ENCODE peak calls at places on chromosomes 7 and 10, in four cellular contexts. R is EH, O is brain microvascular endothelial cell, Q is caudate nucleus. N is an unnamed sample.

GRCh38 chr10:46236941-46237681 is 49.7 kb upstream of the ANTXRL start:
- DNase-seq in Q (no peak), O (no peak), R (no peak), N (no peak)

GRCh38 chr10:62577666-62578291 is 203.6 kb downstream of the ZNF365 start:
- DNase-seq in Q (no peak), R (peak), O (peak), N (no peak)

GRCh38 chr10:114309111-114309651 is 70.1 kb downstream of the VWA2 start:
- DNase-seq in Q (no peak), R (peak), O (peak), N (no peak)

GRCh38 chr7:79284226-79284625 is 169.2 kb downstream of the MAGI2 start:
- DNase-seq in R (peak), Q (no peak), O (no peak), N (no peak)

GRCh38 chr10:11150255-11150731 is 132.6 kb downstream of the CELF2 start:
- DNase-seq in O (no peak), R (no peak), Q (no peak), N (no peak)

GRCh38 chr10:114412907-114413386 is 8.6 kb upstream of the AFAP1L2 start:
- DNase-seq in R (peak), O (peak), Q (no peak), N (no peak)

GRCh38 chr10:70693619-70694286 is 21.4 kb downstream of the ADAMTS14 start:
- DNase-seq in Q (no peak), O (no peak), R (peak), N (no peak)

GRCh38 chr7:94050046-94050445 is 45.9 kb upstream of the BET1 start:
- DNase-seq in O (no peak), R (no peak), Q (no peak), N (peak)

GRCh38 chr7:146948708-146949107 is 832.1 kb downstream of the CNTNAP2 start:
- DNase-seq in R (no peak), O (no peak), Q (no peak), N (no peak)

GRCh38 chr7:64871761-64872160 is 31.3 kb upstream of the ZNF273 start:
- DNase-seq in O (no peak), R (no peak), Q (no peak), N (no peak)

GRCh38 chr10:32577448-32577847 is 131.5 kb downstream of the CCDC7 start:
- DNase-seq in R (peak), Q (no peak), O (no peak), N (no peak)

GRCh38 chr7:16007911-16008310 is 321.4 kb upstream of the MEOX2 start:
- DNase-seq in R (peak), O (no peak), Q (no peak), N (no peak)

GRCh38 chr10:29974773-29975172 is 84.6 kb downstream of the JCAD start:
- DNase-seq in O (no peak), R (no peak), Q (no peak), N (no peak)

GRCh38 chr7:149856-150636 is 42.3 kb upstream of the FAM20C start:
- DNase-seq in O (no peak), R (peak), Q (no peak), N (no peak)

GRCh38 chr7:92987543-92987942 is 130.2 kb downstream of the SAMD9 start:
- DNase-seq in O (no peak), Q (no peak), R (peak), N (no peak)

GRCh38 chr7:150663802-150664494 is 21.6 kb upstream of the GIMAP2 start:
- DNase-seq in O (no peak), R (no peak), Q (no peak), N (no peak)